ENCODE peak calls at places on chromosomes 16 and 17, in four cellular contexts. One of them, this sample, is unnamed. For H3K4me1, the result is how much of the 10 kb centered on the place peaks cover.

GRCh38 chr17:82490512-82491195 is 28.9 kb upstream of the FOXK2 start:
- DNase-seq in Caco-2: no peak
- DNase-seq in fibroblast of lung: no peak
- DNase-seq in A549: no peak
- DNase-seq in this sample: no peak

GRCh38 chr17:77404812-77405581 is 264.2 kb downstream of the SEC14L1 start:
- DNase-seq in Caco-2: no peak
- DNase-seq in fibroblast of lung: peak
- DNase-seq in A549: no peak
- DNase-seq in this sample: no peak

GRCh38 chr17:29215717-29216116 is 30.9 kb upstream of the CRYBA1 start:
- DNase-seq in Caco-2: no peak
- DNase-seq in fibroblast of lung: peak
- DNase-seq in A549: no peak
- DNase-seq in this sample: no peak

GRCh38 chr16:71794943-71795342 is 13.7 kb downstream of the AP1G1 start:
- DNase-seq in Caco-2: no peak
- DNase-seq in fibroblast of lung: no peak
- DNase-seq in A549: no peak
- DNase-seq in this sample: no peak

GRCh38 chr16:3173892-3174617 is 13.9 kb upstream of the OR1F1 start:
- DNase-seq in Caco-2: no peak
- DNase-seq in fibroblast of lung: no peak
- DNase-seq in A549: peak
- DNase-seq in this sample: peak

GRCh38 chr17:56284501-56284900 is 131.2 kb downstream of the ANKFN1 start:
- DNase-seq in Caco-2: no peak
- DNase-seq in fibroblast of lung: no peak
- DNase-seq in A549: no peak
- DNase-seq in this sample: no peak

GRCh38 chr17:29059281-29059680 is 16.3 kb downstream of the PIPOX start:
- DNase-seq in Caco-2: no peak
- DNase-seq in fibroblast of lung: peak
- DNase-seq in A549: peak
- DNase-seq in this sample: no peak

GRCh38 chr16:24852281-24852721 is 6.5 kb downstream of the SLC5A11 start:
- DNase-seq in Caco-2: no peak
- DNase-seq in fibroblast of lung: no peak
- DNase-seq in A549: peak
- DNase-seq in this sample: peak

GRCh38 chr17:6070280-6070894 is at the start of gene WSCD1:
- DNase-seq in Caco-2: no peak
- DNase-seq in fibroblast of lung: no peak
- DNase-seq in A549: peak
- DNase-seq in this sample: no peak

GRCh38 chr17:17792551-17793377 is 44.0 kb downstream of the SREBF1 start:
- DNase-seq in Caco-2: no peak
- DNase-seq in fibroblast of lung: peak
- DNase-seq in A549: no peak
- DNase-seq in this sample: no peak

GRCh38 chr17:69492410-69493071 is 78.0 kb downstream of the MAP2K6 start:
- DNase-seq in Caco-2: peak
- DNase-seq in fibroblast of lung: peak
- DNase-seq in A549: peak
- DNase-seq in this sample: no peak

GRCh38 chr16:13038591-13038990 is 137.2 kb downstream of the SHISA9 start:
- DNase-seq in Caco-2: no peak
- DNase-seq in fibroblast of lung: no peak
- DNase-seq in A549: no peak
- DNase-seq in this sample: no peak

GRCh38 chr16:68492501-68493411 is 44.4 kb upstream of the SMPD3 start:
- DNase-seq in Caco-2: no peak
- DNase-seq in fibroblast of lung: no peak
- DNase-seq in A549: no peak
- DNase-seq in this sample: no peak

GRCh38 chr16:20291807-20292206 is 35.5 kb downstream of the GP2 start:
- DNase-seq in Caco-2: no peak
- DNase-seq in fibroblast of lung: no peak
- DNase-seq in A549: no peak
- DNase-seq in this sample: no peak

GRCh38 chr16:89842471-89843408 is 14.5 kb downstream of the SPIRE2 start:
- DNase-seq in Caco-2: peak
- DNase-seq in fibroblast of lung: no peak
- DNase-seq in A549: no peak
- DNase-seq in this sample: peak

GRCh38 chr17:81878294-81878693 is 7.2 kb upstream of the ARHGDIA start:
- DNase-seq in Caco-2: no peak
- DNase-seq in fibroblast of lung: no peak
- DNase-seq in A549: no peak
- DNase-seq in this sample: no peak

GRCh38 chr16:4415538-4416199 is 727 bp downstream of the CORO7 start:
- DNase-seq in Caco-2: no peak
- DNase-seq in fibroblast of lung: no peak
- DNase-seq in A549: no peak
- DNase-seq in this sample: no peak

GRCh38 chr16:54459509-54460235 is 173.1 kb upstream of the IRX3 start:
- DNase-seq in Caco-2: no peak
- DNase-seq in fibroblast of lung: peak
- DNase-seq in A549: no peak
- DNase-seq in this sample: no peak

GRCh38 chr17:82836823-82837357 is 2.9 kb downstream of the ZNF750 start:
- DNase-seq in Caco-2: no peak
- DNase-seq in fibroblast of lung: peak
- DNase-seq in A549: no peak
- DNase-seq in this sample: no peak

GRCh38 chr16:1906846-1907165 is 11.4 kb downstream of the HS3ST6 start:
- DNase-seq in Caco-2: no peak
- DNase-seq in fibroblast of lung: no peak
- DNase-seq in A549: no peak
- DNase-seq in this sample: no peak

GRCh38 chr16:2284001-2284770 is 16.3 kb upstream of the RNPS1 start:
- DNase-seq in Caco-2: no peak
- DNase-seq in fibroblast of lung: no peak
- DNase-seq in A549: no peak
- DNase-seq in this sample: no peak

GRCh38 chr17:5418858-5419355 is 555 bp downstream of the NUP88 start:
- DNase-seq in Caco-2: no peak
- DNase-seq in fibroblast of lung: peak
- DNase-seq in A549: peak
- DNase-seq in this sample: peak

GRCh38 chr17:39081851-39082250 is 69.6 kb downstream of the PLXDC1 start:
- DNase-seq in Caco-2: no peak
- DNase-seq in fibroblast of lung: no peak
- DNase-seq in A549: no peak
- DNase-seq in this sample: no peak

GRCh38 chr17:34246436-34246835 is 8.6 kb upstream of the CCL2 start:
- DNase-seq in Caco-2: no peak
- DNase-seq in fibroblast of lung: no peak
- DNase-seq in A549: no peak
- DNase-seq in this sample: no peak

GRCh38 chr17:34242976-34243731 is 11.9 kb upstream of the CCL2 start:
- DNase-seq in Caco-2: no peak
- DNase-seq in fibroblast of lung: no peak
- DNase-seq in A549: no peak
- DNase-seq in this sample: no peak

GRCh38 chr17:34245496-34245895 is 9.6 kb upstream of the CCL2 start:
- DNase-seq in Caco-2: no peak
- DNase-seq in fibroblast of lung: no peak
- DNase-seq in A549: no peak
- DNase-seq in this sample: no peak

GRCh38 chr17:34242553-34242952 is 12.5 kb upstream of the CCL2 start:
- DNase-seq in Caco-2: no peak
- DNase-seq in fibroblast of lung: no peak
- DNase-seq in A549: no peak
- DNase-seq in this sample: no peak

GRCh38 chr17:34243732-34244299 is 11.3 kb upstream of the CCL2 start:
- DNase-seq in Caco-2: no peak
- DNase-seq in fibroblast of lung: no peak
- DNase-seq in A549: no peak
- DNase-seq in this sample: no peak
- H3K4me1 ChIP-seq in Caco-2: under half
- H3K4me1 ChIP-seq in fibroblast of lung: under half
- H3K4me1 ChIP-seq in A549: under half
- H3K4me1 ChIP-seq in this sample: under half

DNA sequence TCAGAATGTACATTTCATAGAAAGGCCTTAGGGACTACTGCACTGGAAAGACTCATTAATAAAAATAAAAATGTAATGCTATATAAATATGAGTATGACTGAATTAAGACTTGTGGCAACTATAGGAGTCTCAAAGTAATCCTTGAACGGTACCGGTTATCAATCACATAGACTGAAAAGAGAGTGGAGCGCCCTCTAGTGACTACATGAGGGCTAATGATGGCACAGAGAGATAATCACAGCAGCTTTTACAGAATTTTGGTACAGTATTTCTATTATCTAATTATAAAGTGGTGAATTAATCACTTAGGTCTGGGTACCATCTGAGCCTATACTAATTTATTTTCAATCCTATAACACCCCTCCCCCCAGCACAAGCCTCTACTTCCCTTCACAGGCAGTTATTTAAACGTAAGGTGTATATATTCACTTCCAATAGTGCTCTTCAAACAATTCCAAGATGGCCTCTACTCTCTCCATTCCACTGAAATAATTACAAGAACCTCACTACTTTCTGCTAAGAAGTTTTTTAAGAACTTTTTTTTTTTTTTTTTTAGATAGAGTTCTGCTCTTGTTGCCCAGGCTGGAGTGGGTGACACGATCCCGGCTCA is 40.7 kb upstream of the ANKFY1 start:
- DNase-seq in Caco-2: no peak
- DNase-seq in fibroblast of lung: peak
- DNase-seq in A549: peak
- DNase-seq in this sample: peak
- TF ChIP-seq CTCF in Caco-2: peak
- TF ChIP-seq CTCF in fibroblast of lung: peak
- TF ChIP-seq CTCF in A549: peak
- TF ChIP-seq CTCF in this sample: peak

GRCh38 chr17:42547698-42548069 is 5.0 kb upstream of the HSD17B1 start:
- DNase-seq in Caco-2: no peak
- DNase-seq in fibroblast of lung: no peak
- DNase-seq in A549: no peak
- DNase-seq in this sample: no peak
- H3K4me3 ChIP-seq in Caco-2: no peak
- H3K4me3 ChIP-seq in fibroblast of lung: no peak
- H3K4me3 ChIP-seq in A549: peak
- H3K4me3 ChIP-seq in this sample: no peak

DNA sequence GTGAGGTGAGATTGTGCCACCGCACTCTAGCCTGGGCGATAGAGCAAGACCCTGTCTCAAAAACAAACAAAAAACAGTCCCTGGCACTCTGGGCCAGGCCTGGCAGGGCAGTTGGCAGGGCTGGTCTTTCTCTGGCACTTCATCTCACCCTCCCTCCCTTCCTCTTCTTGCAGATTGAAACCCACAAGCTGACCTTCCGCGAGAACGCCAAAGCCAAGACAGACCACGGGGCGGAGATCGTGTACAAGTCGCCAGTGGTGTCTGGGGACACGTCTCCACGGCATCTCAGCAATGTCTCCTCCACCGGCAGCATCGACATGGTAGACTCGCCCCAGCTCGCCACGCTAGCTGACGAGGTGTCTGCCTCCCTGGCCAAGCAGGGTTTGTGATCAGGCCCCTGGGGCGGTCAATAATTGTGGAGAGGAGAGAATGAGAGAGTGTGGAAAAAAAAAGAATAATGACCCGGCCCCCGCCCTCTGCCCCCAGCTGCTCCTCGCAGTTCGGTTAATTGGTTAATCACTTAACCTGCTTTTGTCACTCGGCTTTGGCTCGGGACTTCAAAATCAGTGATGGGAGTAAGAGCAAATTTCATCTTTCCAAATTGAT is 24.8 kb downstream of the STH start:
- DNase-seq in Caco-2: no peak
- DNase-seq in fibroblast of lung: no peak
- DNase-seq in A549: no peak
- DNase-seq in this sample: no peak
- H3K4me1 ChIP-seq in Caco-2: under half
- H3K4me1 ChIP-seq in fibroblast of lung: under half
- H3K4me1 ChIP-seq in A549: under half
- H3K4me1 ChIP-seq in this sample: under half

GRCh38 chr16:11395008-11395948 is 50.0 kb downstream of the RMI2 start:
- DNase-seq in Caco-2: no peak
- DNase-seq in fibroblast of lung: no peak
- DNase-seq in A549: no peak
- DNase-seq in this sample: no peak

GRCh38 chr16:11394593-11394960 is 49.3 kb downstream of the RMI2 start:
- DNase-seq in Caco-2: no peak
- DNase-seq in fibroblast of lung: no peak
- DNase-seq in A549: no peak
- DNase-seq in this sample: no peak

GRCh38 chr16:11395949-11396240 is 50.6 kb downstream of the RMI2 start:
- DNase-seq in Caco-2: no peak
- DNase-seq in fibroblast of lung: no peak
- DNase-seq in A549: no peak
- DNase-seq in this sample: no peak

GRCh38 chr16:11398136-11398535 is 52.9 kb downstream of the RMI2 start:
- DNase-seq in Caco-2: no peak
- DNase-seq in fibroblast of lung: no peak
- DNase-seq in A549: no peak
- DNase-seq in this sample: no peak

GRCh38 chr16:11396241-11397048 is 51.2 kb downstream of the RMI2 start:
- DNase-seq in Caco-2: peak
- DNase-seq in fibroblast of lung: peak
- DNase-seq in A549: peak
- DNase-seq in this sample: peak
- TF ChIP-seq CTCF in Caco-2: peak
- TF ChIP-seq CTCF in fibroblast of lung: peak
- TF ChIP-seq CTCF in A549: peak
- TF ChIP-seq CTCF in this sample: peak

GRCh38 chr17:65099941-65100315 is 37.2 kb upstream of the RGS9 start:
- DNase-seq in Caco-2: no peak
- DNase-seq in fibroblast of lung: peak
- DNase-seq in A549: peak
- DNase-seq in this sample: peak
- H3K4me3 ChIP-seq in Caco-2: peak
- H3K4me3 ChIP-seq in fibroblast of lung: peak
- H3K4me3 ChIP-seq in A549: peak
- H3K4me3 ChIP-seq in this sample: peak

This sample was measured in BE2C.